ENCODE peak calls at places on chromosomes 2 and 18, in nine cellular contexts. V is MCF 10A, K is Peyer's patch, E is endothelial cell, D is ovary, G is kidney, B is RWPE1, S is fibroblast of the aortic adventitia, T is tibial artery. R is an unnamed sample.

GRCh38 chr2:54429055-54429454 is 27.1 kb upstream of the SPTBN1 start:
- DNase-seq in D (no peak), G (no peak), S (peak), E (no peak), T (no peak), B (no peak), V (no peak), K (no peak), R (no peak)

GRCh38 chr2:230418341-230419016 is 2.5 kb downstream of the SP100 start:
- DNase-seq in B (peak), D (no peak), E (no peak), G (no peak), K (no peak), T (no peak), V (peak), S (peak), R (no peak)

GRCh38 chr18:63422862-63423304 is 607 bp upstream of the VPS4B start:
- DNase-seq in D (no peak), T (no peak), G (peak), B (no peak), K (no peak), V (no peak), S (no peak), E (no peak), R (no peak)

GRCh38 chr2:30686000-30686399 is 121.2 kb downstream of the CAPN13 start:
- DNase-seq in E (no peak), V (no peak), D (no peak), T (no peak), G (no peak), K (no peak), S (no peak), B (no peak), R (no peak)

GRCh38 chr2:208642125-208642779 is 235.7 kb downstream of the PTH2R start:
- DNase-seq in T (no peak), V (no peak), S (no peak), G (no peak), D (no peak), E (no peak), K (no peak), B (no peak), R (no peak)

GRCh38 chr2:55148269-55148668 is 83.8 kb downstream of the CLHC1 start:
- DNase-seq in E (no peak), S (no peak), K (no peak), T (no peak), B (peak), G (no peak), V (peak), D (no peak), R (no peak)

GRCh38 chr2:131039535-131039907 is 53.7 kb downstream of the FAM168B start:
- DNase-seq in E (no peak), B (no peak), D (no peak), S (no peak), T (no peak), V (no peak), K (no peak), G (no peak), R (no peak)

GRCh38 chr2:220842901-220843665 is 729.0 kb downstream of the EPHA4 start:
- DNase-seq in S (no peak), B (no peak), E (no peak), V (no peak), D (no peak), K (no peak), T (no peak), G (no peak), R (no peak)

GRCh38 chr2:70643715-70644114 is 90.1 kb upstream of the TGFA start:
- DNase-seq in B (peak), D (no peak), V (peak), G (no peak), E (peak), T (no peak), K (no peak), S (no peak), R (no peak)

GRCh38 chr2:145170787-145171186 is 650.9 kb upstream of the ZEB2 start:
- DNase-seq in D (no peak), E (no peak), T (no peak), G (no peak), K (no peak), S (no peak), V (no peak), B (no peak), R (no peak)

GRCh38 chr2:239822146-239822945 is 202.8 kb downstream of the NDUFA10 start:
- DNase-seq in E (no peak), K (peak), G (peak), D (peak), T (peak), S (no peak), V (no peak), B (no peak), R (peak)

GRCh38 chr2:241018051-241018891 is 19.9 kb downstream of the SNED1 start:
- DNase-seq in V (no peak), K (no peak), D (peak), S (no peak), E (no peak), T (no peak), G (peak), B (no peak), R (no peak)

GRCh38 chr2:207082619-207083018 is 83.1 kb downstream of the KLF7 start:
- DNase-seq in E (no peak), S (no peak), D (no peak), T (no peak), V (no peak), G (no peak), B (no peak), K (no peak), R (no peak)

GRCh38 chr2:44233450-44234128 is 41.7 kb upstream of the SLC3A1 start:
- DNase-seq in S (peak), K (no peak), T (no peak), D (no peak), B (peak), G (no peak), E (no peak), V (peak), R (no peak)

GRCh38 chr2:17627434-17627833 is 86.9 kb downstream of the VSNL1 start:
- DNase-seq in S (no peak), K (no peak), V (no peak), T (no peak), B (no peak), D (no peak), E (no peak), G (no peak), R (no peak)

GRCh38 chr18:34223893-34224422 is 755 bp downstream of the NOL4 start:
- DNase-seq in V (no peak), D (no peak), G (no peak), T (no peak), K (no peak), S (peak), B (no peak), E (no peak), R (no peak)

GRCh38 chr2:85887566-85888019 is 1.2 kb downstream of the ST3GAL5 start:
- DNase-seq in K (peak), E (peak), B (no peak), S (peak), T (peak), G (peak), V (no peak), D (no peak), R (peak)

GRCh38 chr2:120878970-120879369 is 143.3 kb downstream of the GLI2 start:
- DNase-seq in K (no peak), D (no peak), V (no peak), E (no peak), T (no peak), S (peak), G (no peak), B (no peak), R (no peak)

GRCh38 chr2:86556508-86556907 is 6.7 kb downstream of the CHMP3 start:
- DNase-seq in B (no peak), T (no peak), V (no peak), G (no peak), D (no peak), E (no peak), S (no peak), K (no peak), R (no peak)

GRCh38 chr2:104855174-104856085 is 1.5 kb downstream of the POU3F3 start:
- DNase-seq in V (no peak), B (no peak), E (no peak), S (no peak), G (peak), K (no peak), T (no peak), D (no peak), R (no peak)

GRCh38 chr2:231597014-231597611 is 4.4 kb downstream of the TEX44 start:
- DNase-seq in T (peak), G (peak), B (no peak), V (no peak), D (no peak), S (peak), K (no peak), E (no peak), R (peak)

GRCh38 chr18:49563701-49564100 is 1.8 kb downstream of the LIPG start:
- DNase-seq in E (no peak), G (no peak), D (no peak), S (no peak), K (no peak), T (no peak), B (no peak), V (no peak), R (no peak)

GRCh38 chr2:43766006-43766405 is 7.8 kb upstream of the DYNC2LI1 start:
- DNase-seq in D (no peak), V (peak), T (no peak), E (no peak), G (no peak), K (no peak), B (peak), S (no peak), R (no peak)

GRCh38 chr2:27451095-27451494 is 8.9 kb downstream of the KRTCAP3 start:
- DNase-seq in E (no peak), D (no peak), T (no peak), K (no peak), B (no peak), G (no peak), V (no peak), S (no peak), R (no peak)

GRCh38 chr2:83990601-83991000 is 468.5 kb downstream of the SUCLG1 start:
- DNase-seq in G (no peak), D (no peak), E (no peak), S (no peak), K (no peak), B (no peak), T (no peak), V (peak), R (no peak)

GRCh38 chr2:200483729-200484198 is 26.1 kb downstream of the KCTD18 start:
- DNase-seq in E (peak), V (peak), T (no peak), D (no peak), K (peak), S (peak), G (no peak), B (peak), R (no peak)

GRCh38 chr18:3008546-3008945 is 4.4 kb downstream of the LPIN2 start:
- DNase-seq in T (no peak), S (peak), B (no peak), D (no peak), V (peak), K (no peak), E (no peak), G (no peak), R (no peak)

GRCh38 chr2:205755923-205756322 is 73.6 kb downstream of the NRP2 start:
- DNase-seq in K (no peak), E (no peak), D (no peak), V (no peak), T (peak), S (peak), G (no peak), B (no peak), R (no peak)

GRCh38 chr2:70901235-70902066 is 34.2 kb upstream of the ATP6V1B1 start:
- DNase-seq in V (no peak), S (peak), T (no peak), B (no peak), K (no peak), E (no peak), G (no peak), D (peak), R (no peak)

GRCh38 chr18:11004951-11005350 is 144.4 kb downstream of the PIEZO2 start:
- DNase-seq in S (peak), V (peak), D (no peak), K (no peak), T (no peak), E (no peak), B (no peak), G (no peak), R (no peak)

GRCh38 chr2:189143930-189144329 is 35.6 kb downstream of the COL5A2 start:
- DNase-seq in T (no peak), S (peak), D (no peak), E (no peak), V (peak), B (no peak), K (no peak), G (no peak), R (no peak)

GRCh38 chr18:79589601-79590091 is 90.0 kb upstream of the CTDP1 start:
- DNase-seq in E (no peak), K (peak), D (no peak), V (no peak), G (peak), T (no peak), S (no peak), B (no peak), R (no peak)

GRCh38 chr2:1940660-1941059 is 196.3 kb upstream of the PXDN start:
- DNase-seq in S (no peak), V (no peak), T (no peak), G (peak), K (no peak), B (no peak), E (no peak), D (no peak), R (no peak)

GRCh38 chr2:133927894-133928293 is 326.0 kb upstream of the MGAT5 start:
- DNase-seq in D (no peak), G (no peak), E (no peak), K (no peak), B (no peak), T (no peak), S (no peak), V (no peak), R (no peak)

DNA sequence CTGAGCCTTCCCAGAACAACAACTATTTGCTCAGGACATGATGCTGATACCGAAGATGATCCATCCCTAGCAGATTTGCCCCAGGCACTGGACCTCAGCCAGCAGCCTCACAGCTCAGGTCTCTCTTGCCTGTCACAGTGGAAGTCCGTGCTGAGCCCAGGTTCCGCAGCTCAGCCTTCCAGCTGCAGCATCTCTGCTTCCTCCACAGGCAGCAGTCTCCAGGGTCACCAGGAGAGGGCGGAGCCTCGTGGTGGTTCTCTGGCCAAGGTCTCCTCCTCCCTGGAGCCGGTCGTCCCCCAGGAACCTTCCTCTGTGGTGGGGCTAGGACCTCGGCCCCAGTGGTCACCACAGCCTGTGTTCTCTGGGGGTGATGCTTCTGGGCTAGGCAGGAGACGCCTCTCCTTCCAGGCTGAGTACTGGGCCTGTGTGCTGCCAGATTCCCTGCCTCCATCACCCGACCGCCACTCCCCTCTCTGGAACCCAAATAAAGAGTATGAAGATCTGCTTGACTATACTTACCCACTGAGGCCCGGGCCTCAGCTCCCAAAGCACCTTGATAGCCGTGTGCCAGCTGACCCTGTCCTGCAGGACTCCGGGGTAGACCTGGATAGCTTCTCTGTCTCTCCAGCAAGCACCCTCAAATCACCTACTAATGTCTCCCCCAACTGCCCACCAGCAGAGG is 15.4 kb downstream of the CEP68 start:
- DNase-seq in D (peak), G (no peak), B (no peak), E (peak), K (no peak), V (peak), S (no peak), T (no peak), R (no peak)
- TF ChIP-seq CTCF in D (no peak), G (no peak), B (no peak), E (peak), K (peak), V (peak), S (peak), T (no peak), R (peak)

GRCh38 chr2:101030866-101031554 is 28.9 kb downstream of the RPL31 start:
- DNase-seq in B (no peak), E (no peak), D (no peak), V (no peak), G (no peak), T (no peak), K (no peak), S (no peak), R (peak)
- TF ChIP-seq CTCF in B (no peak), E (no peak), D (no peak), V (no peak), G (no peak), T (no peak), K (no peak), S (no peak), R (no peak)

DNA sequence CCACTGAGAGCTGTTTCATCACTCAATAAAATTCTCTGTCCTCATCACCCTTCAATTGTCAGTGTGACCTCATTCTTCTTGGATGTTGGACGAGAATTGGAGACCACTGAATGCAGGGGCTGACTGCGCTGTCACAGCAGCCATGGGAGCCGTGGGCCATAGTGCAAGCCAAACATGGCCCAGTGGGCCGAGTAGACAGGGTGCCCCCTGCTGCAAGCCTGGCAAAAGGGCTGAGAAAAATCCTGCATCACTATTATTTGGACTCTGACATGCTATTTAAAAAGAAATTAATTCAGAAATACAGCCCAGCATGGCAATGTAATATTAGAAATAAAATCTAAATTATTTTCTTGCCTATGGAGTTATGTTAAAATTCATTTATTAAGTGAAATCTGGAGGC is 67.8 kb upstream of the FAM98A start:
- DNase-seq in T (no peak), E (no peak), G (no peak), D (no peak), S (no peak), K (no peak), V (no peak), B (no peak), R (no peak)
- TF ChIP-seq CTCF in T (no peak), E (no peak), G (no peak), D (no peak), S (no peak), K (no peak), V (no peak), B (no peak), R (no peak)

GRCh38 chr2:20097889-20098714 is 46.7 kb upstream of the LAPTM4A start:
- DNase-seq in S (peak), B (peak), V (peak), K (peak), T (peak), G (peak), D (peak), E (peak), R (peak)
- TF ChIP-seq CTCF in S (peak), B (peak), V (peak), K (peak), T (peak), G (peak), D (peak), E (peak), R (peak)

DNA sequence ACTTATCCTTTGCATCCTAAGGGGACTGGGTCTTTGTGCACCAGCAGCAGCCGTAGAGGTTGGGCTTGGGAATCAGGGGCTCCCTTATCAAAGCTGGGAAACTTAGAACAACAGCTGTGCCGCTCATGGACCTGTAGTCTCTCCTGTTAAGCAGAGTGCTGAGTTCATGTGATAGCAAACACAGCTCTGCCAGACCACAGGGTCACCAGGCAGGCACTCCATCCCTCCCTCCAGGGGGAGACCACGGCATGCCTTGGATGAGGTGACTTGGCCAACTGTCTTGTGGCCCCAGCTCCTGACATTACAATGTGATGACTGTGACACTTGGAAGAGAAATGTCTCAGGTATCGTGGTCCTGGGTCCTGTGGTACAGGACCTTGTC is 60.0 kb downstream of the DGKD start:
- DNase-seq in E (no peak), K (no peak), B (no peak), D (no peak), G (no peak), S (peak), T (peak), V (peak), R (no peak)
- TF ChIP-seq CTCF in E (no peak), K (no peak), B (no peak), D (no peak), G (no peak), S (no peak), T (no peak), V (no peak), R (no peak)

GRCh38 chr2:136013962-136014361 is 28.5 kb upstream of the DARS1 start:
- DNase-seq in E (no peak), V (no peak), B (no peak), D (no peak), S (no peak), T (no peak), K (no peak), G (no peak), R (no peak)
- TF ChIP-seq CTCF in E (no peak), V (no peak), B (no peak), D (no peak), S (no peak), T (no peak), K (no peak), G (peak), R (no peak)

GRCh38 chr18:41744664-41745063 is 210.4 kb upstream of the PIK3C3 start:
- DNase-seq in S (no peak), V (no peak), G (no peak), D (no peak), E (no peak), T (no peak), K (no peak), B (no peak), R (no peak)

GRCh38 chr18:41751161-41751560 is 203.9 kb upstream of the PIK3C3 start:
- DNase-seq in K (no peak), E (no peak), T (no peak), D (no peak), G (no peak), B (peak), S (no peak), V (no peak), R (no peak)

GRCh38 chr18:41747723-41748242 is 207.3 kb upstream of the PIK3C3 start:
- DNase-seq in K (no peak), G (no peak), E (no peak), T (no peak), B (no peak), S (no peak), V (no peak), D (no peak), R (no peak)

DNA sequence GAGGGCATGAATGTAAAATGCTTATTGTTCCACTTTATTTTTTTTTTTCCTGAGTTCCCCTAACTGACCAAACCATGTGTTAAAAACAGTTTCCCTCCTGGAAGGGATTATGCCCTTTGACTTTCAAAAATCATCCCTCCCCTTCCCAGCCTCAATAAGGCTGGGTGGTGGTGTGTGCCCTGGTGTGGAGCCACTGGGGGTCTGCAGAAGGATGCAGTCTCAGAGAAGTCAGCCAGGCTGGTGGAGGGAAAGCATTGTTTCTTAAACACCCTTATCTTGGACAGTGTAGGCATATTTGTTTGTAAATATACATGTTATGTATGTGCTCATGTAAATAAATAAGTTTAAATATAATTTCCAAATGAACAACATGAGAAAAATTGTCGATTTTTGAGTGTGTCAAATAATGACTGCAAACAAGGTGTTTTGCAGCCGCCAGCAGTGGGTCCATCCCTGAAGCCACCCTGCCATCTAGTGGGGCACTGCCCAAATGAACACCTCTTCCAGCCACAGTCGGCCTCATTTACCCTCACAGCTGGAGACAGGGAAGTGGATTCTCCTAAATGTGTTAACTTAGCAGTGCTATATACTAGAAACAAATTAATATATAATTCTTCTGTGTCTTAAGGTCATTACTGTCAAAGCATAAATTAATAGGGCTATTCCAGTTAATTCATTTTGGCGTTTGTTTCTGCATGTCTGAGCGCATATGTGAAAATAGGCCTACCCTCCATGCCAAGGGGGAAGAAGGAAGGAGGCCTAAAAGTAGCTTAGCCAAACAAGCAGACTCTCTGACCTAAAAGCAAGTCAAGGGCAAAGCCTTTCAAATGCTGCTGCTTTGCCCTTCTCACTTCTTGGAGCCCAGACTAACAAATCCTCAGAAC is 209.6 kb upstream of the PIK3C3 start:
- DNase-seq in G (no peak), V (peak), E (peak), S (peak), K (no peak), D (no peak), B (peak), T (no peak), R (no peak)
- TF ChIP-seq CTCF in G (peak), V (peak), E (peak), S (no peak), K (peak), D (no peak), B (peak), T (peak), R (no peak)

R was measured in CD14-positive monocyte.